ENCODE peak calls at places on chromosomes 7 and 10, in five cellular contexts. M is thoracic aorta, Z is germinal center, P is dorsolateral prefrontal cortex, L is OCI-LY7. B is an unnamed sample.
A peak's percentile ranks its signal among the peaks of the same experiment; 100 is the strongest.

GRCh38 chr10:86347856-86348255 is 18.7 kb downstream of the GRID1 start:
- DNase-seq in M (no peak), Z (no peak), P (no peak), L (no peak), B (no peak)

GRCh38 chr7:140035400-140036223 is 27.1 kb downstream of the PARP12 start:
- DNase-seq in M (no peak), Z (no peak), P (no peak), L (no peak), B (no peak)

GRCh38 chr7:4791738-4792536 is 16.5 kb downstream of the AP5Z1 start:
- DNase-seq in M (no peak), Z (peak; percentile 78), P (peak; percentile 85), L (peak; percentile 37), B (peak; percentile 93)

GRCh38 chr10:108132303-108132702 is 967.8 kb upstream of the SORCS1 start:
- DNase-seq in M (no peak), Z (no peak), P (no peak), L (no peak), B (no peak)

GRCh38 chr10:71064413-71065118 is 147.8 kb upstream of the UNC5B start:
- DNase-seq in M (no peak), Z (no peak), P (no peak), L (no peak), B (peak; percentile 30)

GRCh38 chr7:39709768-39710291 is 86.5 kb downstream of the RALA start:
- DNase-seq in M (no peak), Z (no peak), P (no peak), L (no peak), B (peak; percentile 43)

GRCh38 chr10:93334901-93335312 is 147.2 kb downstream of the MYOF start:
- DNase-seq in M (no peak), Z (no peak), P (no peak), L (no peak), B (no peak)

GRCh38 chr7:101743241-101743994 is 74.0 kb upstream of the CUX1 start:
- DNase-seq in M (no peak), Z (peak; percentile 71), P (peak; percentile 47), L (peak; percentile 84), B (peak; percentile 81)

GRCh38 chr10:89206402-89207180 is 526 bp downstream of the CH25H start:
- DNase-seq in M (no peak), Z (peak; percentile 21), P (peak; percentile 54), L (no peak), B (peak; percentile 24)

B was measured in GM20000.